ENCODE peak calls at places on chromosomes 6 and 20, in five cellular contexts. One of them, this sample, is unnamed.

GRCh38 chr20:3785240-3786125 is 1.1 kb downstream of the CENPB start:
- DNase-seq in PC-3: peak
- DNase-seq in heart right ventricle: peak
- DNase-seq in pancreas: peak
- DNase-seq in left lung: peak
- DNase-seq in this sample: no peak

GRCh38 chr20:50427740-50428462 is 82.3 kb upstream of the PTPN1 start:
- DNase-seq in left lung: no peak
- DNase-seq in pancreas: no peak
- DNase-seq in heart right ventricle: no peak
- DNase-seq in PC-3: no peak
- DNase-seq in this sample: no peak

GRCh38 chr6:106087548-106088325 is 1.6 kb downstream of the PRDM1 start:
- DNase-seq in pancreas: peak
- DNase-seq in PC-3: peak
- DNase-seq in heart right ventricle: peak
- DNase-seq in left lung: no peak
- DNase-seq in this sample: no peak

GRCh38 chr20:64113796-64114355 is 6.5 kb upstream of the NPBWR2 start:
- DNase-seq in heart right ventricle: no peak
- DNase-seq in PC-3: no peak
- DNase-seq in left lung: peak
- DNase-seq in pancreas: no peak
- DNase-seq in this sample: peak

GRCh38 chr6:40957616-40958492 is 81.2 kb downstream of the UNC5CL start:
- DNase-seq in PC-3: peak
- DNase-seq in pancreas: no peak
- DNase-seq in heart right ventricle: no peak
- DNase-seq in left lung: no peak
- DNase-seq in this sample: no peak

GRCh38 chr20:1202762-1203504 is at the start of gene C20orf202:
- DNase-seq in heart right ventricle: no peak
- DNase-seq in left lung: no peak
- DNase-seq in pancreas: no peak
- DNase-seq in PC-3: no peak
- DNase-seq in this sample: no peak

GRCh38 chr6:32825966-32826365 is 9.2 kb upstream of the HLA-DOB start:
- DNase-seq in heart right ventricle: no peak
- DNase-seq in pancreas: no peak
- DNase-seq in left lung: no peak
- DNase-seq in PC-3: peak
- DNase-seq in this sample: no peak

GRCh38 chr6:127290391-127290963 is 23.8 kb downstream of the RNF146 start:
- DNase-seq in heart right ventricle: no peak
- DNase-seq in PC-3: no peak
- DNase-seq in pancreas: no peak
- DNase-seq in left lung: no peak
- DNase-seq in this sample: no peak

GRCh38 chr6:35824552-35825192 is 19.5 kb downstream of the LHFPL5 start:
- DNase-seq in left lung: no peak
- DNase-seq in pancreas: no peak
- DNase-seq in heart right ventricle: no peak
- DNase-seq in PC-3: no peak
- DNase-seq in this sample: no peak

GRCh38 chr6:43753570-43754183 is 16.3 kb upstream of the VEGFA start:
- DNase-seq in heart right ventricle: no peak
- DNase-seq in pancreas: peak
- DNase-seq in PC-3: no peak
- DNase-seq in left lung: no peak
- DNase-seq in this sample: no peak

DNA sequence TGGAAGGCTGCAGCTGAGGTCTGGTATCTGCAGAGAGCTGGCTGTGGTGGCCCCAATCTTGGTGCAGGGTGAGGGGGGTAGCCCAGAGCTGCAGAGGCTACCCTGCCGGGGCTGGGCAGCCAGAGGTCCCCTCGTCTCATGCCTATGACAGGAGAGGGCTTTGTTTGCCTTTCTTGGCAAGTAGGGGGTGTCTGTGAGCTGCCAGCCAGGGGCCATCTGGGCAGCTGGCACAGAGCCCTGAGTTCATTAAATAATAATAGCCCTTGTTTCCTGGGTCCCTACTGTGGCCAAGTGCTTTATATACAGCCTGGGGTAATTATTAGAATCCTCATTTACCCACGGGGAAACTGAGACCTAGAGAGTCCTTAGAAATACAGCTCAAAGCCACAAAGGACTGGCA is 66.6 kb downstream of the EZR start:
- DNase-seq in PC-3: no peak
- DNase-seq in pancreas: no peak
- DNase-seq in left lung: no peak
- DNase-seq in heart right ventricle: peak
- DNase-seq in this sample: no peak
- TF ChIP-seq CTCF in PC-3: no peak
- TF ChIP-seq CTCF in pancreas: no peak
- TF ChIP-seq CTCF in left lung: no peak
- TF ChIP-seq CTCF in heart right ventricle: no peak
- TF ChIP-seq CTCF in this sample: no peak

GRCh38 chr20:35001596-35002362 is 46.1 kb downstream of the MYH7B start:
- DNase-seq in left lung: peak
- DNase-seq in heart right ventricle: no peak
- DNase-seq in PC-3: no peak
- DNase-seq in pancreas: no peak
- DNase-seq in this sample: no peak
- TF ChIP-seq CTCF in left lung: no peak
- TF ChIP-seq CTCF in heart right ventricle: peak
- TF ChIP-seq CTCF in PC-3: peak
- TF ChIP-seq CTCF in pancreas: no peak
- TF ChIP-seq CTCF in this sample: no peak

GRCh38 chr6:156590482-156590881 is 186.7 kb upstream of the ARID1B start:
- DNase-seq in pancreas: no peak
- DNase-seq in PC-3: no peak
- DNase-seq in heart right ventricle: no peak
- DNase-seq in left lung: no peak
- DNase-seq in this sample: no peak
- TF ChIP-seq CTCF in pancreas: no peak
- TF ChIP-seq CTCF in PC-3: no peak
- TF ChIP-seq CTCF in heart right ventricle: no peak
- TF ChIP-seq CTCF in left lung: no peak
- TF ChIP-seq CTCF in this sample: no peak

DNA sequence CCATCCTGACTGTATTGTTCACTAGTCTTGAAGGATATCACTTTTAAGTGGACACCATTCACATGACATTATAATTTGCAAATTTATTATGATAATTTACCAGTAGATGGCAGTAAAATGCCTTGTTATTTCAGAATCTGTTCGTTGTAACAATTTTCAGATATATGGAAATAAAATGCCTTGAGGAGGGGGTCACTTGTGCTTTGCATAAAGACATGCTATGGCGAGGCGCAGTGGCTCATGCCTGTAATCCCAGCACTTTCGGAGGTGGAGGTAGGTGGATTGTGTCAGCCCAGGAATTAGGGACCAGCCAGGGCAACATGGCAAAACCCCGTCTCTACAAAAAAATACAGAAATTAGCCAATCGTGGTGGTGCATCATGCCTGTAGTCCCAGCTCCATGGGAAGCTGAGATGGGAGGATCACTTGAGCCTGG is 9.0 kb upstream of the NCOA6 start:
- DNase-seq in left lung: no peak
- DNase-seq in pancreas: no peak
- DNase-seq in heart right ventricle: no peak
- DNase-seq in PC-3: peak
- DNase-seq in this sample: peak
- TF ChIP-seq CTCF in left lung: peak
- TF ChIP-seq CTCF in pancreas: no peak
- TF ChIP-seq CTCF in heart right ventricle: peak
- TF ChIP-seq CTCF in PC-3: peak
- TF ChIP-seq CTCF in this sample: peak

GRCh38 chr6:16647422-16647821 is 113.8 kb downstream of the ATXN1 start:
- DNase-seq in left lung: no peak
- DNase-seq in heart right ventricle: no peak
- DNase-seq in pancreas: no peak
- DNase-seq in PC-3: no peak
- DNase-seq in this sample: no peak
- TF ChIP-seq CTCF in left lung: no peak
- TF ChIP-seq CTCF in heart right ventricle: no peak
- TF ChIP-seq CTCF in pancreas: no peak
- TF ChIP-seq CTCF in PC-3: no peak
- TF ChIP-seq CTCF in this sample: no peak

GRCh38 chr6:97077380-97077779 is 152.9 kb downstream of the KLHL32 start:
- DNase-seq in heart right ventricle: no peak
- DNase-seq in PC-3: no peak
- DNase-seq in pancreas: no peak
- DNase-seq in left lung: no peak
- DNase-seq in this sample: no peak

GRCh38 chr6:97081010-97081573 is 156.6 kb downstream of the KLHL32 start:
- DNase-seq in PC-3: no peak
- DNase-seq in pancreas: no peak
- DNase-seq in heart right ventricle: no peak
- DNase-seq in left lung: no peak
- DNase-seq in this sample: no peak

GRCh38 chr6:97074785-97075184 is 150.3 kb downstream of the KLHL32 start:
- DNase-seq in pancreas: no peak
- DNase-seq in heart right ventricle: no peak
- DNase-seq in PC-3: no peak
- DNase-seq in left lung: no peak
- DNase-seq in this sample: no peak

GRCh38 chr6:97078791-97079190 is 154.3 kb downstream of the KLHL32 start:
- DNase-seq in heart right ventricle: no peak
- DNase-seq in pancreas: no peak
- DNase-seq in left lung: no peak
- DNase-seq in PC-3: no peak
- DNase-seq in this sample: no peak
- TF ChIP-seq CTCF in heart right ventricle: no peak
- TF ChIP-seq CTCF in pancreas: no peak
- TF ChIP-seq CTCF in left lung: no peak
- TF ChIP-seq CTCF in PC-3: no peak
- TF ChIP-seq CTCF in this sample: no peak

GRCh38 chr20:16520154-16520553 is 53.1 kb downstream of the KIF16B start:
- DNase-seq in left lung: no peak
- DNase-seq in pancreas: no peak
- DNase-seq in PC-3: no peak
- DNase-seq in heart right ventricle: no peak
- DNase-seq in this sample: no peak
- TF ChIP-seq CTCF in left lung: no peak
- TF ChIP-seq CTCF in pancreas: no peak
- TF ChIP-seq CTCF in PC-3: no peak
- TF ChIP-seq CTCF in heart right ventricle: no peak
- TF ChIP-seq CTCF in this sample: no peak

This sample was measured in mesothelial cell of epicardium.